ENCODE peak calls at places on chromosomes 5 and 9, in five cellular contexts. T, I, M, V and H are unnamed samples.

GRCh38 chr9:87276851-87277251 is 220.8 kb upstream of the DAPK1 start:
- DNase-seq in T (no peak), I (no peak), M (no peak), V (no peak), H (no peak)

GRCh38 chr5:150517272-150518152 is 9.6 kb downstream of the NDST1 start:
- DNase-seq in T (no peak), I (peak; percentile 98), M (no peak), V (no peak), H (no peak)

GRCh38 chr9:20200900-20201495 is 412.2 kb upstream of the SLC24A2 start:
- DNase-seq in T (no peak), I (no peak), M (no peak), V (no peak), H (no peak)

GRCh38 chr5:11047051-11047450 is 286.0 kb upstream of the DAP start:
- DNase-seq in T (no peak), I (no peak), M (no peak), V (no peak), H (no peak)

GRCh38 chr5:9545959-9546851 is at the start of gene SEMA5A:
- DNase-seq in T (no peak), I (peak; percentile 64), M (no peak), V (peak; percentile 18), H (no peak)

GRCh38 chr5:177133845-177134652 is 476 bp downstream of the NSD1 start:
- DNase-seq in T (no peak), I (peak; percentile 24), M (peak; percentile 81), V (no peak), H (no peak)

GRCh38 chr5:8394965-8395364 is 526.0 kb downstream of the MTRR start:
- DNase-seq in T (no peak), I (no peak), M (no peak), V (no peak), H (no peak)

GRCh38 chr9:13278368-13279246 is 885 bp downstream of the MPDZ start:
- DNase-seq in T (no peak), I (peak; percentile 44), M (no peak), V (no peak), H (no peak)